ENCODE peak calls at places on chromosomes 1 and 21, in five cellular contexts. I is CD8-positive, alpha-beta T cell; N is HCT116; C is lung; P is RWPE1. S is an unnamed sample.

GRCh38 chr1:110086959-110087358 is 16.5 kb upstream of the ALX3 start:
- DNase-seq in C (no peak), N (no peak), I (no peak), P (no peak), S (no peak)

GRCh38 chr1:87853576-87854351 is 525.1 kb downstream of the LMO4 start:
- DNase-seq in I (no peak), P (no peak), N (no peak), C (no peak), S (no peak)

GRCh38 chr1:32757213-32757895 is 54.8 kb upstream of the SYNC start:
- DNase-seq in C (no peak), P (no peak), I (no peak), N (no peak), S (no peak)

GRCh38 chr1:53769780-53770179 is 30.8 kb upstream of the GLIS1 start:
- DNase-seq in I (no peak), C (no peak), N (no peak), P (no peak), S (no peak)

GRCh38 chr1:235102993-235103411 is 25.6 kb downstream of the TOMM20 start:
- DNase-seq in N (no peak), P (no peak), I (peak), C (no peak), S (no peak)

GRCh38 chr1:44707112-44707881 is 23.7 kb downstream of the RNU5D-1 start:
- DNase-seq in N (peak), P (peak), I (no peak), C (no peak), S (no peak)

GRCh38 chr1:13990939-13991338 is 291.0 kb downstream of the PRDM2 start:
- DNase-seq in C (no peak), P (no peak), I (no peak), N (no peak), S (no peak)

GRCh38 chr1:17586172-17586963 is 46.9 kb downstream of the ARHGEF10L start:
- DNase-seq in C (no peak), N (no peak), I (no peak), P (peak), S (no peak)

GRCh38 chr1:38826262-38826661 is 33.3 kb downstream of the RRAGC start:
- DNase-seq in P (no peak), N (no peak), I (no peak), C (no peak), S (no peak)

GRCh38 chr1:230175839-230176238 is 108.8 kb downstream of the GALNT2 start:
- DNase-seq in P (no peak), C (no peak), I (no peak), N (no peak), S (no peak)

GRCh38 chr21:37087188-37087587 is 14.1 kb downstream of the TTC3 start:
- DNase-seq in C (no peak), N (peak), P (no peak), I (no peak), S (no peak)

GRCh38 chr21:40863839-40864238 is 16.9 kb upstream of the DSCAM start:
- DNase-seq in P (no peak), N (no peak), I (no peak), C (peak), S (no peak)

GRCh38 chr1:182634306-182635072 is 30.3 kb upstream of the RGS16 start:
- DNase-seq in C (no peak), N (no peak), P (no peak), I (no peak), S (no peak)

GRCh38 chr1:90726716-90727480 is 9.8 kb upstream of the BARHL2 start:
- DNase-seq in P (no peak), I (no peak), N (no peak), C (no peak), S (no peak)

GRCh38 chr1:98839840-98840239 is 164.8 kb downstream of the PLPPR5 start:
- DNase-seq in I (no peak), N (no peak), C (no peak), P (no peak), S (no peak)

GRCh38 chr1:41539999-41540398 is 55.5 kb upstream of the EDN2 start:
- DNase-seq in C (no peak), P (no peak), I (no peak), N (no peak), S (no peak)

GRCh38 chr1:58432813-58433668 is 113.5 kb downstream of the OMA1 start:
- DNase-seq in I (no peak), N (no peak), P (no peak), C (no peak), S (no peak)

GRCh38 chr1:163120372-163120771 is 51.2 kb downstream of the RGS4 start:
- DNase-seq in N (no peak), I (no peak), P (no peak), C (no peak), S (no peak)

GRCh38 chr1:62466982-62467532 is 30.2 kb downstream of the USP1 start:
- DNase-seq in P (no peak), C (no peak), N (no peak), I (no peak), S (no peak)

GRCh38 chr1:21325231-21325718 is 35.0 kb upstream of the ECE1 start:
- DNase-seq in N (no peak), P (no peak), C (no peak), I (peak), S (no peak)

GRCh38 chr21:16304700-16305099 is 574.9 kb downstream of the USP25 start:
- DNase-seq in N (no peak), P (no peak), C (no peak), I (no peak), S (no peak)

GRCh38 chr1:221740941-221741363 is 937 bp downstream of the DUSP10 start:
- DNase-seq in P (peak), N (no peak), C (peak), I (no peak), S (no peak)

GRCh38 chr1:209246660-209247059 is 336.9 kb upstream of the CAMK1G start:
- DNase-seq in C (no peak), I (no peak), P (no peak), N (no peak), S (no peak)

GRCh38 chr1:27528701-27529637 is 39.0 kb upstream of the WASF2 start:
- DNase-seq in P (no peak), N (no peak), C (no peak), I (no peak), S (no peak)

GRCh38 chr1:109615879-109616278 is 3.5 kb downstream of the GNAT2 start:
- DNase-seq in P (no peak), C (no peak), N (no peak), I (no peak), S (no peak)

GRCh38 chr1:182575540-182576149 is 13.4 kb downstream of the RNASEL start:
- DNase-seq in N (no peak), C (no peak), I (no peak), P (peak), S (no peak)

GRCh38 chr21:38350681-38351080 is 93.9 kb downstream of the KCNJ15 start:
- DNase-seq in C (peak), I (no peak), P (no peak), N (no peak), S (no peak)

GRCh38 chr1:233938476-233938875 is 34.0 kb downstream of the SLC35F3 start:
- DNase-seq in C (no peak), I (no peak), P (no peak), N (no peak), S (no peak)

GRCh38 chr1:233935277-233935868 is 30.9 kb downstream of the SLC35F3 start:
- DNase-seq in I (no peak), C (no peak), N (no peak), P (no peak), S (no peak)

GRCh38 chr1:233936422-233936821 is 31.9 kb downstream of the SLC35F3 start:
- DNase-seq in N (no peak), C (no peak), P (no peak), I (no peak), S (no peak)

GRCh38 chr1:233936842-233937241 is 32.4 kb downstream of the SLC35F3 start:
- DNase-seq in I (no peak), C (no peak), P (no peak), N (no peak), S (no peak)

GRCh38 chr1:233933339-233933738 is 28.9 kb downstream of the SLC35F3 start:
- DNase-seq in N (no peak), I (no peak), C (no peak), P (no peak), S (no peak)
- TF ChIP-seq CTCF in N (no peak), I (no peak), C (no peak), P (no peak), S (no peak)

DNA sequence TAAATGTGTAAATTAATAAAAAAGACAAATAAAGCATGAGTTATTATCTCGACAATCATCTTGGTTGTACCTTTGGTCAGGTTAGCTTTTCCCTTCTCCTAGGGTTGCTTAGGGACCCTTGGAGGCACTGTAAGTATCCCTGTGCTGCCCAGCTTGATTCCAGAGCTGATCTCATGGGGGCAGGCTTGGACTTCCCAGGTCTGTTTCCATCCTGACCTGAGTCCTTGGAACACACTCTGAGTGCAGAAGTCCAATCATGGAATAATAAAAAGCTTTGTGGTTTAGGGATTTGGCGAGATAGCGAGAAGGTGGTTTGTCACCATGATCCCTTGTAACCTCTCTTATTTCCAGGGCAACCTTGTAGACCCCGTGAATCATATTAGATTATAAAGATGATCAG is 18.7 kb upstream of the PAPPA2 start:
- DNase-seq in I (no peak), N (no peak), P (no peak), C (no peak), S (no peak)
- TF ChIP-seq CTCF in I (no peak), N (no peak), P (no peak), C (no peak), S (no peak)

GRCh38 chr1:156866679-156867015 is 6.0 kb downstream of the NTRK1 start:
- DNase-seq in N (no peak), I (no peak), C (no peak), P (no peak), S (no peak)
- TF ChIP-seq CTCF in N (no peak), I (no peak), C (no peak), P (no peak), S (no peak)

GRCh38 chr1:1776672-1777393 is 1.4 kb downstream of the NADK start:
- DNase-seq in P (no peak), C (no peak), I (no peak), N (no peak), S (no peak)

GRCh38 chr1:1777510-1777909 is 760 bp downstream of the NADK start:
- DNase-seq in C (no peak), N (peak), I (no peak), P (no peak), S (no peak)

GRCh38 chr1:1778827-1779675 is 781 bp upstream of the NADK start:
- DNase-seq in C (peak), N (peak), I (peak), P (peak), S (peak)

GRCh38 chr1:1779691-1780597 is 1.7 kb upstream of the NADK start:
- DNase-seq in I (peak), P (no peak), N (no peak), C (peak), S (no peak)

GRCh38 chr1:1777950-1778826 is at the start of gene NADK:
- DNase-seq in N (peak), C (no peak), I (peak), P (peak), S (peak)
- TF ChIP-seq CTCF in N (no peak), C (no peak), I (no peak), P (no peak), S (no peak)

GRCh38 chr1:113980120-113980519 is 846 bp downstream of the OLFML3 start:
- DNase-seq in C (no peak), P (no peak), I (no peak), N (no peak), S (peak)

GRCh38 chr1:113981962-113982931 is 3.0 kb downstream of the OLFML3 start:
- DNase-seq in N (no peak), P (no peak), C (peak), I (no peak), S (no peak)

GRCh38 chr1:113975211-113975895 is 3.9 kb upstream of the OLFML3 start:
- DNase-seq in I (no peak), P (no peak), C (no peak), N (no peak), S (no peak)

GRCh38 chr1:113976609-113977278 is 2.5 kb upstream of the OLFML3 start:
- DNase-seq in N (peak), I (no peak), C (no peak), P (peak), S (no peak)

GRCh38 chr1:113978863-113979702 is at the start of gene OLFML3:
- DNase-seq in N (peak), I (no peak), C (peak), P (peak), S (peak)
- TF ChIP-seq CTCF in N (peak), I (peak), C (peak), P (peak), S (peak)